ENCODE peak calls at places on chromosome 6, in four cellular contexts. One of them, this sample, is unnamed.
A peak's percentile ranks its signal among the peaks of the same experiment; 100 is the strongest.

GRCh38 chr6:144886682-144887081 is 601.5 kb downstream of the UTRN start:
- DNase-seq in ELF-1: no peak
- DNase-seq in SJSA1: no peak
- DNase-seq in AG09309: no peak
- DNase-seq in this sample: no peak

GRCh38 chr6:75065524-75065923 is 140.3 kb downstream of the COL12A1 start:
- DNase-seq in SJSA1: no peak
- DNase-seq in ELF-1: peak; percentile 82
- DNase-seq in AG09309: peak; percentile 48
- DNase-seq in this sample: peak; percentile 44

GRCh38 chr6:99993533-99994251 is at the start of gene MCHR2:
- DNase-seq in ELF-1: peak; percentile 41
- DNase-seq in AG09309: no peak
- DNase-seq in SJSA1: no peak
- DNase-seq in this sample: no peak

GRCh38 chr6:20755631-20756030 is 221.4 kb downstream of the CDKAL1 start:
- DNase-seq in ELF-1: no peak
- DNase-seq in SJSA1: no peak
- DNase-seq in AG09309: peak; percentile 59
- DNase-seq in this sample: peak; percentile 10

GRCh38 chr6:39587080-39587479 is 138.1 kb downstream of the KIF6 start:
- DNase-seq in SJSA1: no peak
- DNase-seq in AG09309: no peak
- DNase-seq in ELF-1: no peak
- DNase-seq in this sample: no peak

GRCh38 chr6:110703906-110704594 is 111.2 kb downstream of the CDK19 start:
- DNase-seq in ELF-1: no peak
- DNase-seq in SJSA1: no peak
- DNase-seq in AG09309: no peak
- DNase-seq in this sample: no peak

GRCh38 chr6:127120109-127120786 is 1.8 kb downstream of the RSPO3 start:
- DNase-seq in ELF-1: peak; percentile 23
- DNase-seq in SJSA1: no peak
- DNase-seq in AG09309: no peak
- DNase-seq in this sample: no peak

GRCh38 chr6:166530211-166531045 is 56.0 kb downstream of the RAMACL start:
- DNase-seq in ELF-1: no peak
- DNase-seq in SJSA1: no peak
- DNase-seq in AG09309: no peak
- DNase-seq in this sample: no peak

GRCh38 chr6:132199343-132199742 is 201.9 kb downstream of the MOXD1 start:
- DNase-seq in SJSA1: peak; percentile 72
- DNase-seq in ELF-1: no peak
- DNase-seq in AG09309: peak; percentile 53
- DNase-seq in this sample: no peak

GRCh38 chr6:107488174-107488874 is 1.6 kb upstream of the SOBP start:
- DNase-seq in ELF-1: peak; percentile 16
- DNase-seq in SJSA1: no peak
- DNase-seq in AG09309: no peak
- DNase-seq in this sample: no peak

GRCh38 chr6:100116409-100117194 is 122.6 kb upstream of the MCHR2 start:
- DNase-seq in SJSA1: peak; percentile 71
- DNase-seq in ELF-1: peak; percentile 76
- DNase-seq in AG09309: peak; percentile 62
- DNase-seq in this sample: peak; percentile 49

GRCh38 chr6:140276719-140277118 is 902.3 kb upstream of the CITED2 start:
- DNase-seq in AG09309: no peak
- DNase-seq in SJSA1: no peak
- DNase-seq in ELF-1: no peak
- DNase-seq in this sample: no peak

GRCh38 chr6:69090132-69090531 is 455.1 kb downstream of the ADGRB3 start:
- DNase-seq in SJSA1: peak; percentile 0
- DNase-seq in AG09309: no peak
- DNase-seq in ELF-1: no peak
- DNase-seq in this sample: peak; percentile 90

GRCh38 chr6:159931112-159931511 is 37.8 kb upstream of the IGF2R start:
- DNase-seq in ELF-1: no peak
- DNase-seq in AG09309: no peak
- DNase-seq in SJSA1: no peak
- DNase-seq in this sample: no peak

GRCh38 chr6:27133281-27134227 is 113.9 kb upstream of the PRSS16 start:
- DNase-seq in AG09309: no peak
- DNase-seq in ELF-1: peak; percentile 91
- DNase-seq in SJSA1: peak; percentile 74
- DNase-seq in this sample: no peak

GRCh38 chr6:26107935-26108334 is 20.7 kb downstream of the HFE start:
- DNase-seq in SJSA1: no peak
- DNase-seq in AG09309: no peak
- DNase-seq in ELF-1: no peak
- DNase-seq in this sample: no peak

GRCh38 chr6:90005048-90005827 is 111.0 kb downstream of the GJA10 start:
- DNase-seq in AG09309: no peak
- DNase-seq in SJSA1: no peak
- DNase-seq in ELF-1: peak; percentile 9
- DNase-seq in this sample: no peak

GRCh38 chr6:112180095-112180820 is 74.1 kb downstream of the LAMA4 start:
- DNase-seq in AG09309: peak; percentile 73
- DNase-seq in SJSA1: peak; percentile 19
- DNase-seq in ELF-1: no peak
- DNase-seq in this sample: peak; percentile 72

GRCh38 chr6:136742125-136742524 is 50.2 kb downstream of the MAP3K5 start:
- DNase-seq in SJSA1: no peak
- DNase-seq in AG09309: no peak
- DNase-seq in ELF-1: no peak
- DNase-seq in this sample: no peak

GRCh38 chr6:154302111-154302752 is 54.4 kb downstream of the IPCEF1 start:
- DNase-seq in ELF-1: no peak
- DNase-seq in SJSA1: peak; percentile 82
- DNase-seq in AG09309: no peak
- DNase-seq in this sample: peak; percentile 38

GRCh38 chr6:144408151-144408550 is 123.0 kb downstream of the UTRN start:
- DNase-seq in ELF-1: no peak
- DNase-seq in SJSA1: no peak
- DNase-seq in AG09309: no peak
- DNase-seq in this sample: no peak

GRCh38 chr6:63458480-63459115 is 113.7 kb upstream of the LOC128125822 start:
- DNase-seq in SJSA1: no peak
- DNase-seq in AG09309: no peak
- DNase-seq in ELF-1: no peak
- DNase-seq in this sample: no peak

GRCh38 chr6:74656442-74656841 is 549.4 kb downstream of the COL12A1 start:
- DNase-seq in AG09309: no peak
- DNase-seq in SJSA1: no peak
- DNase-seq in ELF-1: no peak
- DNase-seq in this sample: no peak

GRCh38 chr6:115712562-115712961 is 348.1 kb downstream of the FRK start:
- DNase-seq in SJSA1: no peak
- DNase-seq in AG09309: no peak
- DNase-seq in ELF-1: no peak
- DNase-seq in this sample: no peak

GRCh38 chr6:12504325-12504966 is 212.1 kb upstream of the PHACTR1 start:
- DNase-seq in AG09309: no peak
- DNase-seq in ELF-1: no peak
- DNase-seq in SJSA1: no peak
- DNase-seq in this sample: no peak